ENCODE peak calls at places on chromosome 12, in seven cellular contexts. One of them, this sample, is unnamed.
A peak's percentile ranks its signal among the peaks of the same experiment; 100 is the strongest.

GRCh38 chr12:45464699-45465098 is 248.8 kb downstream of the ANO6 start:
- DNase-seq in ovary: no peak
- DNase-seq in IMR-90: no peak
- DNase-seq in prostate gland: no peak
- DNase-seq in heart left ventricle: no peak
- DNase-seq in stomach: no peak
- DNase-seq in GM12878: no peak
- DNase-seq in this sample: no peak

GRCh38 chr12:4962539-4963486 is 53.1 kb downstream of the KCNA1 start:
- DNase-seq in stomach: no peak
- DNase-seq in prostate gland: no peak
- DNase-seq in heart left ventricle: no peak
- DNase-seq in IMR-90: no peak
- DNase-seq in ovary: no peak
- DNase-seq in GM12878: no peak
- DNase-seq in this sample: no peak

GRCh38 chr12:47832263-47832933 is 12.7 kb upstream of the HDAC7 start:
- DNase-seq in GM12878: no peak
- DNase-seq in prostate gland: no peak
- DNase-seq in IMR-90: no peak
- DNase-seq in ovary: no peak
- DNase-seq in heart left ventricle: no peak
- DNase-seq in stomach: no peak
- DNase-seq in this sample: no peak

GRCh38 chr12:12992418-12993175 is 7.5 kb downstream of the HEBP1 start:
- DNase-seq in GM12878: no peak
- DNase-seq in prostate gland: no peak
- DNase-seq in ovary: peak; percentile 83
- DNase-seq in IMR-90: peak; percentile 98
- DNase-seq in stomach: peak; percentile 35
- DNase-seq in heart left ventricle: peak; percentile 54
- DNase-seq in this sample: no peak

GRCh38 chr12:77133566-77133965 is 68.2 kb upstream of the E2F7 start:
- DNase-seq in prostate gland: no peak
- DNase-seq in ovary: peak; percentile 16
- DNase-seq in heart left ventricle: peak; percentile 27
- DNase-seq in GM12878: no peak
- DNase-seq in stomach: peak; percentile 34
- DNase-seq in IMR-90: peak; percentile 65
- DNase-seq in this sample: no peak

GRCh38 chr12:64142382-64142781 is 79.7 kb downstream of the KICS2 start:
- DNase-seq in GM12878: no peak
- DNase-seq in prostate gland: no peak
- DNase-seq in heart left ventricle: no peak
- DNase-seq in stomach: no peak
- DNase-seq in ovary: no peak
- DNase-seq in IMR-90: no peak
- DNase-seq in this sample: no peak

GRCh38 chr12:112985655-112986290 is 7.5 kb downstream of the OAS2 start:
- DNase-seq in IMR-90: no peak
- DNase-seq in ovary: no peak
- DNase-seq in heart left ventricle: no peak
- DNase-seq in stomach: no peak
- DNase-seq in GM12878: no peak
- DNase-seq in prostate gland: no peak
- DNase-seq in this sample: no peak

GRCh38 chr12:116306536-116306935 is 29.0 kb upstream of the MED13L start:
- DNase-seq in GM12878: no peak
- DNase-seq in stomach: no peak
- DNase-seq in prostate gland: no peak
- DNase-seq in IMR-90: no peak
- DNase-seq in ovary: no peak
- DNase-seq in heart left ventricle: no peak
- DNase-seq in this sample: no peak

GRCh38 chr12:61367281-61367785 is 892.9 kb upstream of the USP15 start:
- DNase-seq in stomach: no peak
- DNase-seq in GM12878: no peak
- DNase-seq in heart left ventricle: no peak
- DNase-seq in ovary: no peak
- DNase-seq in IMR-90: no peak
- DNase-seq in prostate gland: no peak
- DNase-seq in this sample: no peak

GRCh38 chr12:126558219-126558618 is 1493.0 kb downstream of the AACS start:
- DNase-seq in stomach: no peak
- DNase-seq in heart left ventricle: no peak
- DNase-seq in ovary: no peak
- DNase-seq in prostate gland: no peak
- DNase-seq in GM12878: no peak
- DNase-seq in IMR-90: no peak
- DNase-seq in this sample: no peak

GRCh38 chr12:45575823-45576448 is 153.6 kb upstream of the ARID2 start:
- DNase-seq in GM12878: peak; percentile 31
- DNase-seq in IMR-90: no peak
- DNase-seq in heart left ventricle: no peak
- DNase-seq in prostate gland: no peak
- DNase-seq in stomach: no peak
- DNase-seq in ovary: no peak
- DNase-seq in this sample: no peak

GRCh38 chr12:1660304-1661187 is 30.3 kb upstream of the ADIPOR2 start:
- DNase-seq in prostate gland: peak; percentile 81
- DNase-seq in heart left ventricle: peak; percentile 44
- DNase-seq in IMR-90: no peak
- DNase-seq in ovary: peak; percentile 81
- DNase-seq in stomach: peak; percentile 96
- DNase-seq in GM12878: no peak
- DNase-seq in this sample: peak; percentile 94

GRCh38 chr12:57614178-57614947 is 3.1 kb downstream of the ARHGEF25 start:
- DNase-seq in prostate gland: no peak
- DNase-seq in ovary: no peak
- DNase-seq in heart left ventricle: no peak
- DNase-seq in IMR-90: peak; percentile 15
- DNase-seq in GM12878: peak; percentile 33
- DNase-seq in stomach: no peak
- DNase-seq in this sample: no peak

GRCh38 chr12:128534906-128535305 is 267.9 kb downstream of the TMEM132C start:
- DNase-seq in prostate gland: no peak
- DNase-seq in GM12878: peak; percentile 31
- DNase-seq in stomach: no peak
- DNase-seq in heart left ventricle: no peak
- DNase-seq in IMR-90: no peak
- DNase-seq in ovary: no peak
- DNase-seq in this sample: no peak

GRCh38 chr12:51917746-51918453 is 10.6 kb downstream of the ACVRL1 start:
- DNase-seq in IMR-90: no peak
- DNase-seq in GM12878: no peak
- DNase-seq in ovary: no peak
- DNase-seq in heart left ventricle: no peak
- DNase-seq in prostate gland: no peak
- DNase-seq in stomach: peak; percentile 74
- DNase-seq in this sample: no peak

GRCh38 chr12:21600196-21600595 is 4.5 kb downstream of the GYS2 start:
- DNase-seq in GM12878: no peak
- DNase-seq in ovary: no peak
- DNase-seq in heart left ventricle: no peak
- DNase-seq in prostate gland: no peak
- DNase-seq in stomach: no peak
- DNase-seq in IMR-90: no peak
- DNase-seq in this sample: no peak
- H3K4me1 ChIP-seq in GM12878: peaks cover 3% of the 10 kb centered on the region
- H3K4me1 ChIP-seq in ovary: no peaks in the 10 kb centered on the region
- H3K4me1 ChIP-seq in heart left ventricle: no peaks in the 10 kb centered on the region
- H3K4me1 ChIP-seq in prostate gland: no peaks in the 10 kb centered on the region
- H3K4me1 ChIP-seq in stomach: no peaks in the 10 kb centered on the region
- H3K4me1 ChIP-seq in IMR-90: no peaks in the 10 kb centered on the region
- H3K4me1 ChIP-seq in this sample: peaks cover 2% of the 10 kb centered on the region

GRCh38 chr12:117762143-117762542 is 206.6 kb downstream of the KSR2 start:
- DNase-seq in heart left ventricle: no peak
- DNase-seq in prostate gland: no peak
- DNase-seq in ovary: no peak
- DNase-seq in stomach: no peak
- DNase-seq in IMR-90: no peak
- DNase-seq in GM12878: no peak
- DNase-seq in this sample: no peak

GRCh38 chr12:117761528-117762100 is 207.2 kb downstream of the KSR2 start:
- DNase-seq in IMR-90: no peak
- DNase-seq in prostate gland: no peak
- DNase-seq in GM12878: no peak
- DNase-seq in stomach: no peak
- DNase-seq in heart left ventricle: no peak
- DNase-seq in ovary: no peak
- DNase-seq in this sample: no peak

GRCh38 chr12:117766008-117766407 is 202.8 kb downstream of the KSR2 start:
- DNase-seq in heart left ventricle: no peak
- DNase-seq in IMR-90: no peak
- DNase-seq in GM12878: no peak
- DNase-seq in ovary: no peak
- DNase-seq in prostate gland: no peak
- DNase-seq in stomach: no peak
- DNase-seq in this sample: no peak

GRCh38 chr12:117760990-117761389 is 207.8 kb downstream of the KSR2 start:
- DNase-seq in ovary: no peak
- DNase-seq in heart left ventricle: no peak
- DNase-seq in stomach: no peak
- DNase-seq in prostate gland: no peak
- DNase-seq in IMR-90: no peak
- DNase-seq in GM12878: no peak
- DNase-seq in this sample: no peak
- TF ChIP-seq CTCF in ovary: no peak
- TF ChIP-seq CTCF in heart left ventricle: no peak
- TF ChIP-seq CTCF in stomach: no peak
- TF ChIP-seq CTCF in prostate gland: no peak
- TF ChIP-seq CTCF in IMR-90: no peak
- TF ChIP-seq CTCF in GM12878: no peak
- TF ChIP-seq CTCF in this sample: no peak

GRCh38 chr12:96906849-96907664 is at the start of gene NEDD1:
- DNase-seq in stomach: peak; percentile 87
- DNase-seq in GM12878: no peak
- DNase-seq in IMR-90: peak; percentile 67
- DNase-seq in prostate gland: peak; percentile 73
- DNase-seq in ovary: peak; percentile 82
- DNase-seq in heart left ventricle: peak; percentile 89
- DNase-seq in this sample: peak; percentile 89
- TF ChIP-seq POLR2A in stomach: no peak
- TF ChIP-seq POLR2A in GM12878: peak; percentile 92
- TF ChIP-seq POLR2A in IMR-90: peak; percentile 53
- TF ChIP-seq POLR2A in prostate gland: peak; percentile 78
- TF ChIP-seq POLR2A in ovary: peak; percentile 59
- TF ChIP-seq POLR2A in heart left ventricle: peak; percentile 80
- TF ChIP-seq POLR2A in this sample: peak; percentile 75

GRCh38 chr12:99977550-99977949 is 7.2 kb downstream of the ANKS1B start:
- DNase-seq in IMR-90: no peak
- DNase-seq in stomach: no peak
- DNase-seq in prostate gland: no peak
- DNase-seq in GM12878: no peak
- DNase-seq in heart left ventricle: no peak
- DNase-seq in ovary: no peak
- DNase-seq in this sample: no peak
- H3K4me1 ChIP-seq in IMR-90: no peaks in the 10 kb centered on the region
- H3K4me1 ChIP-seq in stomach: no peaks in the 10 kb centered on the region
- H3K4me1 ChIP-seq in prostate gland: no peaks in the 10 kb centered on the region
- H3K4me1 ChIP-seq in GM12878: no peaks in the 10 kb centered on the region
- H3K4me1 ChIP-seq in heart left ventricle: no peaks in the 10 kb centered on the region
- H3K4me1 ChIP-seq in ovary: no peaks in the 10 kb centered on the region
- H3K4me1 ChIP-seq in this sample: no peaks in the 10 kb centered on the region

DNA sequence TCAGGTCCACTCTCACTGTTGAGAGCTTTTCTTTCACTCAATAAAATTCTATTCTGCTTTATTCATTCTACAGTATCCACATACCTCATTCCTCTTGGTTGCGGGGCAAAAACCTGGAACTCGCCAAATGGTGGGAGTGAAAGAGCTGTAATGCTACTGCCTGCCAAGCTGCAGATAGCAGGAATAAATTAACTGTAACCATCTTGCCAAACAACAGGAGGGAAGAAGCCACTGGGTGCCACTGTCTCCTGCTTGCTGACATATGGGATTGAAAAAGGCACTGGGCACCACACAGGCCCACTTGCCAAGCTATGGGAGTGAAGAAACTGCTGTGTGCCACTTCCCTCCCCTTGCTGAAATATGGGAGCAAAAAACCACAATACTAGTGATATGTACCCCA is 111.9 kb upstream of the CNTN1 start:
- DNase-seq in stomach: no peak
- DNase-seq in ovary: no peak
- DNase-seq in heart left ventricle: no peak
- DNase-seq in prostate gland: no peak
- DNase-seq in IMR-90: no peak
- DNase-seq in GM12878: no peak
- DNase-seq in this sample: no peak
- TF ChIP-seq CTCF in stomach: no peak
- TF ChIP-seq CTCF in ovary: no peak
- TF ChIP-seq CTCF in heart left ventricle: no peak
- TF ChIP-seq CTCF in prostate gland: no peak
- TF ChIP-seq CTCF in IMR-90: no peak
- TF ChIP-seq CTCF in GM12878: no peak
- TF ChIP-seq CTCF in this sample: no peak

GRCh38 chr12:69585189-69586062 is at the start of gene CCT2:
- DNase-seq in IMR-90: peak; percentile 94
- DNase-seq in GM12878: peak; percentile 74
- DNase-seq in heart left ventricle: peak; percentile 98
- DNase-seq in ovary: peak; percentile 96
- DNase-seq in stomach: peak; percentile 98
- DNase-seq in prostate gland: peak; percentile 97
- DNase-seq in this sample: peak; percentile 97
- TF ChIP-seq POLR2A in IMR-90: peak; percentile 96
- TF ChIP-seq POLR2A in GM12878: peak; percentile 99
- TF ChIP-seq POLR2A in heart left ventricle: peak; percentile 86
- TF ChIP-seq POLR2A in ovary: peak; percentile 82
- TF ChIP-seq POLR2A in stomach: no peak
- TF ChIP-seq POLR2A in prostate gland: peak; percentile 71
- TF ChIP-seq POLR2A in this sample: peak; percentile 93